ENCODE peak calls at places on chromosomes 4 and X, in nine cellular contexts. I is pancreas, O is AG10803, E is bronchial epithelial cell, J is hepatocyte, M is neural progenitor cell, U is OCI-LY7, T is heart left ventricle, C is brain microvascular endothelial cell. S is an unnamed sample.

GRCh38 chrX:20313889-20314288 is 47.2 kb upstream of the RPS6KA3 start:
- DNase-seq in I (no peak), O (no peak), E (no peak), J (no peak), M (no peak), U (peak), T (no peak), C (no peak), S (no peak)

GRCh38 chrX:65595460-65595876 is 60.9 kb upstream of the LAS1L start:
- DNase-seq in I (peak), O (peak), E (peak), J (peak), M (peak), U (peak), T (peak), C (peak), S (peak)

GRCh38 chr4:176376032-176376614 is 56.4 kb downstream of the SPCS3 start:
- DNase-seq in I (no peak), O (peak), E (peak), J (peak), M (peak), U (peak), T (no peak), C (no peak), S (peak)

GRCh38 chrX:24168807-24169206 is 19.3 kb downstream of the ZFX start:
- DNase-seq in I (no peak), O (no peak), E (no peak), J (no peak), M (no peak), U (no peak), T (no peak), C (no peak), S (no peak)

GRCh38 chr4:174260099-174260498 is 23.4 kb downstream of the FBXO8 start:
- DNase-seq in I (no peak), O (peak), E (peak), J (peak), M (no peak), U (no peak), T (no peak), C (peak), S (peak)

GRCh38 chr4:62162606-62163005 is 962.5 kb downstream of the ADGRL3 start:
- DNase-seq in I (no peak), O (no peak), E (no peak), J (no peak), M (no peak), U (no peak), T (no peak), C (no peak), S (no peak)

GRCh38 chr4:185464887-185465286 is 6.6 kb downstream of the CCDC110 start:
- DNase-seq in I (no peak), O (no peak), E (no peak), J (no peak), M (no peak), U (no peak), T (no peak), C (no peak), S (no peak)

GRCh38 chr4:102533348-102533747 is 32.2 kb downstream of the NFKB1 start:
- DNase-seq in I (no peak), O (no peak), E (no peak), J (no peak), M (no peak), U (no peak), T (no peak), C (no peak), S (no peak)

GRCh38 chr4:85842540-85842939 is 367.6 kb downstream of the ARHGAP24 start:
- DNase-seq in I (no peak), O (peak), E (no peak), J (no peak), M (no peak), U (no peak), T (peak), C (no peak), S (peak)

GRCh38 chr4:171629737-171630136 is 183.5 kb upstream of the GALNTL6 start:
- DNase-seq in I (no peak), O (no peak), E (no peak), J (no peak), M (peak), U (no peak), T (no peak), C (no peak), S (no peak)

GRCh38 chr4:180710643-180711337 is 1532.4 kb upstream of the TENM3 start:
- DNase-seq in I (no peak), O (no peak), E (no peak), J (no peak), M (no peak), U (no peak), T (no peak), C (no peak), S (no peak)

GRCh38 chr4:65482410-65482809 is 187.9 kb downstream of the EPHA5 start:
- DNase-seq in I (no peak), O (no peak), E (peak), J (no peak), M (no peak), U (no peak), T (no peak), C (peak), S (peak)

GRCh38 chr4:177484613-177485021 is 42.4 kb upstream of the AGA start:
- DNase-seq in I (no peak), O (peak), E (peak), J (no peak), M (no peak), U (no peak), T (no peak), C (peak), S (peak)

GRCh38 chrX:21948897-21949578 is 8.5 kb downstream of the SMS start:
- DNase-seq in I (no peak), O (no peak), E (no peak), J (no peak), M (no peak), U (no peak), T (no peak), C (no peak), S (no peak)

GRCh38 chrX:1884446-1884845 is 269.6 kb downstream of the ASMT start:
- DNase-seq in I (no peak), O (no peak), E (no peak), J (no peak), M (no peak), U (no peak), T (no peak), C (no peak), S (no peak)

GRCh38 chr4:128775916-128776315 is 33.6 kb upstream of the JADE1 start:
- DNase-seq in I (no peak), O (no peak), E (no peak), J (no peak), M (peak), U (no peak), T (no peak), C (no peak), S (no peak)

GRCh38 chr4:25457053-25457715 is 80.1 kb downstream of the ANAPC4 start:
- DNase-seq in I (no peak), O (peak), E (peak), J (no peak), M (no peak), U (no peak), T (no peak), C (no peak), S (peak)

GRCh38 chr4:123986268-123986798 is 589.7 kb downstream of the SPRY1 start:
- DNase-seq in I (no peak), O (peak), E (peak), J (no peak), M (no peak), U (no peak), T (peak), C (peak), S (peak)

GRCh38 chrX:44795945-44796450 is 47.8 kb upstream of the DUSP21 start:
- DNase-seq in I (no peak), O (no peak), E (peak), J (no peak), M (no peak), U (no peak), T (no peak), C (no peak), S (no peak)

DNA sequence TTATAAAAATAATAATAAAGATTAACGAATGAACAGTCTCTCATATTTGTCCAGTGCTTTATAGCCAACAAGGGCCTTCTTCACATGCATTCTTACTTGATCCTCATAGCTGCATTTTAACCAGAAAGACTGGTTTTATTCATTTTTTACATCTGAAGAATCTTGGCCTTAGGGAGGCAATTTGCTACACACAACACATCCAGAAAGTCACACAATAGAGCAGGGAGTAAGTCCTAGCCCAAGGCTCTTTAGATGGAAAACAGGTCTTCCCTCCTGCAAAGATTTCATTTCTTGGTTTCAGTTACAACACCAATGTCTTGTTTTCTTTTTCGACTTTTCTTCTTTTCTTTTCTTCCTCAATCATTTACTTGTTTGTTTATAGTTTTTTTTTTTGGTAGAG is 13.0 kb upstream of the C1GALT1C1 start:
- DNase-seq in I (no peak), O (no peak), E (no peak), J (no peak), M (no peak), U (no peak), T (no peak), C (no peak), S (no peak)
- H3K4me3 ChIP-seq in I (no peak), O (no peak), E (no peak), J (no peak), M (no peak), U (no peak), T (no peak), C (no peak), S (no peak)

GRCh38 chr4:77473509-77473908 is 132.1 kb upstream of the CXCL13 start:
- DNase-seq in I (no peak), O (no peak), E (peak), J (peak), M (peak), U (peak), T (no peak), C (no peak), S (peak)
- TF ChIP-seq CTCF in I (no peak), O (peak), E (peak), J (peak), M (peak), U (peak), T (peak), C (peak), S (peak)

DNA sequence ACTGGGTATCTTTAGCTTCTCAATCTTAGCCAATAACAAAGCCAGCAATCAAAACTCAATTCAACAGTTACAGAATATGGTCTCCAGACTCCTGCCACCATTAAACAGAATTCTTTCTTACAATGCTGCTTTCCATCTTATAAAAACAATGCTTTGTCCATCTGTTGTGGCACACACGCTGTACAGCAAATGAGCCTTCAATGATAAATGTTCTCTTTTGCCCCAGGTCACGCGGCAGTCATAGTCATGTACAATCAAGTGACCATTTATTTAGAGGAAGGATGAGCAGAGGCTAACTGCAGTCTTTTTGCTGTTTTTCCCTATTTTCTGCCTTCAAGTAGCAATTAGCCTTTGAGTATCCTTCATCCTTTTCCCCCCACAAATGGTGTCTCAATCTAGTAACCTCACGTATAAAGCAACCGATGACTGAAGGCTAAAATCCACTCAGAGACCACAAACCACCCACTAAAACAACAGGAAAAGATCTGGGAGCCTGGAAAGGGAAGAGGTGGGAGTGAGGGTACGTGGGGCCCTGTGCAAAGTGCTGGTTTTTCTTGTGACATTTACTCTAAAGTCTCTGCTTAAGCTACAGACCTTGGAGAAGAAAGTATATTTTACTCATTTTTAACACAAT is 24.4 kb downstream of the TRIM2 start:
- DNase-seq in I (no peak), O (no peak), E (no peak), J (no peak), M (no peak), U (no peak), T (no peak), C (no peak), S (no peak)
- H3K4me3 ChIP-seq in I (no peak), O (no peak), E (no peak), J (no peak), M (no peak), U (no peak), T (no peak), C (no peak), S (no peak)

DNA sequence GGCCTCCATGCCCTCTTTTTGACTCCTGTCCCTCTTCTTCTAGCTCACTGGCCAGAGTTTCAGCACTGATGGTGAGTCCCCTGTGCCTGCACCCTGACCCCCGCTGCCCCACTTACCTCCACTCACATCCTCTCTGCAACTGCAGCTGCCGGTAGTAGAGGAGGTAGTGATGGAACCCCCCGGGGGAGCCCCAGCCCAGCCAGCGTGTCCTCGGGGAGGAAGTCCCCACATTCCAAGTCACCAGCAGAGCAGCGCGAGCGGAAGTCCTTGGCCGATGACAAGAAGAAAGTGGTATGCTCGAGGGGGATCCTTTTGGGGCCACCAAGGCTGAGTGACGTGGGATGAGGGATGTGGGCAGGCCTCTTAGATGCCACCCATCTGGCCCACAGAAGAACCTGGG is 5.8 kb downstream of the ARAF start:
- DNase-seq in I (no peak), O (no peak), E (no peak), J (no peak), M (no peak), U (no peak), T (no peak), C (no peak), S (no peak)
- TF ChIP-seq CTCF in I (no peak), O (no peak), E (no peak), J (no peak), M (no peak), U (no peak), T (no peak), C (no peak), S (no peak)

DNA sequence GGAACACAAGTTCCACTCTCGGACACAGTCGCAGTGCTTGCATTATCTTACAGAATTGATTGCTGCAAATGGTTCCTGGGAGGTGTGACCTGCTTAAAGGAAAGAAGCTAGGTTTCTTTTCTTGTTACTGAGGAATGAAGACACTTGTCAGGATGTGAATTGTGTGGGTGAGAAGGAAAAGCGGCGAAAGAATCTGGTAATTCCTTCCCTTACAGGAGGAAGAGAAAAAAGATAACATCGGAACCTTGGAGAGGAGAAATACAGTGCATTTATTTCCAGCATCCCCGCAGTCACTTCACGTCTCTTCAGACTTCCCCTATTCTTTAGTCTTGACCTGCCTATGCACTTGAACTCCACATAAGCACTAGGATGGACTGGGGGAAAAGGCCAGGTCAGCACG is 389 bp upstream of the CCSER1 start:
- DNase-seq in I (no peak), O (no peak), E (no peak), J (no peak), M (no peak), U (no peak), T (no peak), C (no peak), S (no peak)
- H3K4me3 ChIP-seq in I (no peak), O (no peak), E (no peak), J (no peak), M (peak), U (no peak), T (no peak), C (peak), S (no peak)

S was measured in fibroblast of mammary gland.